ENCODE peak calls at places on chromosomes 1 and 21, in eight cellular contexts. G is T1000, M is C1 segment of cervical spinal cord, Q is AML-193, C is iris pigment epithelial cell, U is fibroblast of the aortic adventitia, F is immature natural killer cell, J is fibroblast of lung. Y is an unnamed sample.

GRCh38 chr21:35924714-35925301 is 135.5 kb downstream of the SETD4 start:
- DNase-seq in G (peak), M (no peak), Q (no peak), C (peak), U (peak), F (no peak), J (peak), Y (peak)

GRCh38 chr1:88678405-88678804 is 5.7 kb upstream of the PKN2 start:
- DNase-seq in G (no peak), M (no peak), Q (no peak), C (no peak), U (no peak), F (no peak), J (no peak), Y (no peak)

GRCh38 chr1:236035681-236036101 is 29.2 kb downstream of the NID1 start:
- DNase-seq in G (no peak), M (no peak), Q (no peak), C (peak), U (peak), F (no peak), J (peak), Y (no peak)

GRCh38 chr1:99673285-99673684 is 27.4 kb downstream of the PALMD start:
- DNase-seq in G (no peak), M (no peak), Q (no peak), C (no peak), U (no peak), F (no peak), J (no peak), Y (no peak)

GRCh38 chr1:40980068-40980452 is 564 bp downstream of the CTPS1 start:
- DNase-seq in G (no peak), M (no peak), Q (no peak), C (no peak), U (no peak), F (no peak), J (no peak), Y (no peak)

GRCh38 chr1:235270625-235271024 is 57.4 kb downstream of the ARID4B start:
- DNase-seq in G (no peak), M (no peak), Q (no peak), C (peak), U (peak), F (no peak), J (peak), Y (no peak)

GRCh38 chr21:25934130-25934529 is 199.4 kb downstream of the GABPA start:
- DNase-seq in G (no peak), M (no peak), Q (no peak), C (peak), U (peak), F (no peak), J (peak), Y (peak)

GRCh38 chr1:201499191-201499590 is 7.7 kb downstream of the CSRP1 start:
- DNase-seq in G (no peak), M (no peak), Q (no peak), C (no peak), U (no peak), F (no peak), J (no peak), Y (no peak)

GRCh38 chr1:6069573-6069972 is 23.9 kb downstream of the KCNAB2 start:
- DNase-seq in G (no peak), M (no peak), Q (no peak), C (no peak), U (no peak), F (no peak), J (no peak), Y (no peak)

GRCh38 chr1:25011966-25012625 is 82.0 kb upstream of the RUNX3 start:
- DNase-seq in G (no peak), M (no peak), Q (no peak), C (no peak), U (no peak), F (no peak), J (no peak), Y (no peak)

GRCh38 chr1:47755368-47755990 is 241.7 kb downstream of the TRABD2B start:
- DNase-seq in G (no peak), M (no peak), Q (peak), C (no peak), U (no peak), F (no peak), J (no peak), Y (no peak)

GRCh38 chr1:180609643-180610555 is 21.9 kb upstream of the XPR1 start:
- DNase-seq in G (no peak), M (no peak), Q (no peak), C (peak), U (peak), F (no peak), J (peak), Y (no peak)

GRCh38 chr1:233441981-233442380 is 114.5 kb downstream of the MAP3K21 start:
- DNase-seq in G (no peak), M (no peak), Q (no peak), C (no peak), U (no peak), F (no peak), J (no peak), Y (no peak)

GRCh38 chr1:64601207-64601606 is 131.3 kb downstream of the CACHD1 start:
- DNase-seq in G (no peak), M (no peak), Q (no peak), C (no peak), U (no peak), F (no peak), J (no peak), Y (no peak)

GRCh38 chr1:39391741-39392679 is 99.4 kb upstream of the BMP8A start:
- DNase-seq in G (peak), M (no peak), Q (no peak), C (peak), U (peak), F (no peak), J (peak), Y (peak)

GRCh38 chr1:221045842-221046831 is 166.9 kb downstream of the HLX start:
- DNase-seq in G (no peak), M (no peak), Q (peak), C (peak), U (peak), F (no peak), J (peak), Y (no peak)

GRCh38 chr1:64518692-64519481 is 49.0 kb downstream of the CACHD1 start:
- DNase-seq in G (no peak), M (no peak), Q (no peak), C (no peak), U (no peak), F (no peak), J (no peak), Y (no peak)

GRCh38 chr1:183315987-183316758 is 102.0 kb downstream of the NMNAT2 start:
- DNase-seq in G (no peak), M (no peak), Q (no peak), C (no peak), U (no peak), F (no peak), J (no peak), Y (no peak)

GRCh38 chr1:240027059-240027462 is 64.6 kb upstream of the FMN2 start:
- DNase-seq in G (peak), M (no peak), Q (no peak), C (peak), U (peak), F (no peak), J (peak), Y (peak)

GRCh38 chr1:41902125-41902524 is 16.6 kb downstream of the HIVEP3 start:
- DNase-seq in G (no peak), M (no peak), Q (no peak), C (peak), U (peak), F (no peak), J (peak), Y (peak)

GRCh38 chr1:5903680-5904079 is 88.5 kb downstream of the NPHP4 start:
- DNase-seq in G (no peak), M (no peak), Q (no peak), C (no peak), U (no peak), F (no peak), J (no peak), Y (no peak)

GRCh38 chr1:29112705-29113406 is 10.8 kb downstream of the TMEM200B start:
- DNase-seq in G (no peak), M (no peak), Q (no peak), C (no peak), U (no peak), F (no peak), J (no peak), Y (no peak)

GRCh38 chr1:157004771-157005170 is 40.8 kb downstream of the ARHGEF11 start:
- DNase-seq in G (no peak), M (no peak), Q (no peak), C (no peak), U (peak), F (no peak), J (no peak), Y (no peak)

GRCh38 chr1:25460020-25460419 is 29.3 kb downstream of the MACO1 start:
- DNase-seq in G (no peak), M (no peak), Q (no peak), C (no peak), U (no peak), F (no peak), J (no peak), Y (no peak)

GRCh38 chr1:174875306-174875705 is 124.4 kb upstream of the CACYBP start:
- DNase-seq in G (no peak), M (no peak), Q (no peak), C (no peak), U (no peak), F (no peak), J (no peak), Y (no peak)

GRCh38 chr21:37855568-37856391 is 60.5 kb downstream of the KCNJ6 start:
- DNase-seq in G (no peak), M (no peak), Q (no peak), C (peak), U (peak), F (no peak), J (peak), Y (peak)

GRCh38 chr1:14742181-14742980 is 143.9 kb downstream of the KAZN start:
- DNase-seq in G (peak), M (no peak), Q (no peak), C (peak), U (peak), F (no peak), J (peak), Y (peak)

GRCh38 chr1:221742555-221743415 is 896 bp upstream of the DUSP10 start:
- DNase-seq in G (peak), M (peak), Q (peak), C (peak), U (peak), F (peak), J (peak), Y (peak)

GRCh38 chr1:33529957-33530356 is 57.5 kb downstream of the ZSCAN20 start:
- DNase-seq in G (no peak), M (no peak), Q (no peak), C (no peak), U (no peak), F (no peak), J (no peak), Y (no peak)

GRCh38 chr1:199747984-199748383 is 279.5 kb upstream of the NR5A2 start:
- DNase-seq in G (no peak), M (no peak), Q (no peak), C (peak), U (no peak), F (no peak), J (no peak), Y (no peak)

Y was measured in brain microvascular endothelial cell.